ENCODE peak calls at places on chromosomes 7 and 10, in seven cellular contexts. E is midbrain, V is Ammon's horn, Q is cardiac muscle cell, T is NCI-H1105, J is NCI-H1436, P is AG08395. L is an unnamed sample.

GRCh38 chr10:132035476-132035875 is 30.3 kb upstream of the JAKMIP3 start:
- DNase-seq in V (no peak), J (no peak), T (no peak), Q (no peak), E (no peak), P (no peak), L (no peak)

GRCh38 chr7:143248781-143249354 is 14.4 kb upstream of the GSTK1 start:
- DNase-seq in E (no peak), J (no peak), T (no peak), Q (no peak), P (no peak), V (no peak), L (no peak)

GRCh38 chr7:137343483-137343841 is at the start of gene PTN:
- DNase-seq in P (peak), E (peak), T (peak), J (peak), V (peak), Q (peak), L (peak)

GRCh38 chr7:1678070-1678543 is 8.0 kb downstream of the ELFN1 start:
- DNase-seq in T (no peak), J (no peak), V (no peak), E (no peak), P (no peak), Q (no peak), L (no peak)

GRCh38 chr10:43904831-43905230 is 256.1 kb upstream of the ZNF32 start:
- DNase-seq in P (no peak), Q (no peak), J (no peak), V (peak), T (no peak), E (no peak), L (no peak)

GRCh38 chr10:114288424-114289095 is 49.5 kb downstream of the VWA2 start:
- DNase-seq in J (no peak), P (no peak), Q (no peak), V (no peak), T (no peak), E (no peak), L (no peak)

GRCh38 chr10:11886851-11887250 is 63.7 kb downstream of the PROSER2 start:
- DNase-seq in E (no peak), V (no peak), T (no peak), J (no peak), Q (no peak), P (no peak), L (no peak)

GRCh38 chr10:23294638-23295247 is 49.9 kb downstream of the C10orf67 start:
- DNase-seq in V (no peak), E (peak), T (no peak), J (peak), Q (peak), P (no peak), L (no peak)

GRCh38 chr7:77498659-77499379 is 38.3 kb upstream of the PTPN12 start:
- DNase-seq in P (no peak), Q (no peak), E (no peak), V (no peak), T (no peak), J (no peak), L (no peak)

GRCh38 chr10:73376679-73377078 is 18.0 kb upstream of the CFAP70 start:
- DNase-seq in Q (no peak), P (no peak), T (no peak), E (no peak), J (no peak), V (no peak), L (no peak)

GRCh38 chr7:17126413-17127374 is 171.8 kb upstream of the AHR start:
- DNase-seq in T (no peak), V (no peak), P (no peak), E (no peak), J (no peak), Q (no peak), L (no peak)

GRCh38 chr10:109982812-109983211 is 25.0 kb upstream of the ADD3 start:
- DNase-seq in Q (no peak), E (no peak), T (no peak), J (no peak), V (no peak), P (no peak), L (no peak)

GRCh38 chr10:31759124-31759798 is 169.4 kb downstream of the ARHGAP12 start:
- DNase-seq in V (peak), J (peak), P (peak), E (peak), T (peak), Q (peak), L (peak)

GRCh38 chr7:99224263-99224947 is 16.5 kb upstream of the KPNA7 start:
- DNase-seq in T (no peak), Q (no peak), J (peak), E (no peak), V (no peak), P (peak), L (no peak)

GRCh38 chr7:157580324-157580723 is 243.5 kb downstream of the DNAJB6 start:
- DNase-seq in V (no peak), Q (no peak), E (no peak), T (no peak), P (no peak), J (no peak), L (no peak)

GRCh38 chr10:21194510-21194993 is 297.4 kb upstream of the NEBL start:
- DNase-seq in Q (no peak), P (no peak), E (peak), J (no peak), T (no peak), V (peak), L (peak)

GRCh38 chr10:109450702-109451101 is 472.6 kb downstream of the XPNPEP1 start:
- DNase-seq in E (no peak), P (no peak), T (peak), J (no peak), V (no peak), Q (no peak), L (no peak)

GRCh38 chr10:115945696-115946445 is 327.1 kb downstream of the GFRA1 start:
- DNase-seq in Q (no peak), T (no peak), J (no peak), P (peak), E (no peak), V (no peak), L (no peak)

GRCh38 chr10:125263551-125263950 is 103.2 kb upstream of the CTBP2 start:
- DNase-seq in J (no peak), P (no peak), Q (no peak), E (no peak), T (no peak), V (no peak), L (no peak)

GRCh38 chr10:5078781-5079180 is 15.4 kb upstream of the AKR1C3 start:
- DNase-seq in J (no peak), T (no peak), E (no peak), P (no peak), Q (no peak), V (no peak), L (no peak)

GRCh38 chr10:95697429-95697828 is 3.7 kb upstream of the TCTN3 start:
- DNase-seq in J (no peak), T (no peak), E (peak), P (no peak), Q (no peak), V (peak), L (no peak)

GRCh38 chr7:134847834-134848233 is 68.4 kb downstream of the CALD1 start:
- DNase-seq in Q (no peak), J (no peak), E (no peak), P (no peak), T (no peak), V (no peak), L (no peak)

GRCh38 chr7:40297741-40298311 is 163.0 kb downstream of the SUGCT start:
- DNase-seq in V (no peak), E (no peak), T (no peak), P (no peak), Q (no peak), J (no peak), L (no peak)

GRCh38 chr7:105137898-105138297 is 123.9 kb downstream of the KMT2E start:
- DNase-seq in P (no peak), E (no peak), V (no peak), T (no peak), Q (no peak), J (no peak), L (no peak)

GRCh38 chr10:15158972-15159371 is 9.5 kb downstream of the NMT2 start:
- DNase-seq in P (no peak), E (no peak), T (no peak), Q (no peak), J (no peak), V (no peak), L (no peak)

GRCh38 chr7:124784879-124785818 is 19.6 kb upstream of the GPR37 start:
- DNase-seq in V (peak), Q (peak), J (peak), E (peak), P (peak), T (peak), L (peak)

GRCh38 chr7:28071570-28071969 is 109.0 kb downstream of the JAZF1 start:
- DNase-seq in Q (no peak), J (no peak), E (no peak), V (no peak), P (no peak), T (no peak), L (no peak)

GRCh38 chr7:118243695-118244094 is 19.2 kb downstream of the ANKRD7 start:
- DNase-seq in Q (no peak), J (no peak), V (no peak), P (no peak), T (no peak), E (no peak), L (no peak)

GRCh38 chr10:68955414-68955785 is 570 bp upstream of the DDX21 start:
- DNase-seq in Q (no peak), T (no peak), P (no peak), J (no peak), V (peak), E (no peak), L (peak)

GRCh38 chr7:158343526-158343925 is 244.1 kb downstream of the PTPRN2 start:
- DNase-seq in Q (no peak), J (no peak), T (no peak), E (no peak), V (no peak), P (no peak), L (no peak)

GRCh38 chr7:18459439-18459838 is 36.1 kb upstream of the HDAC9 start:
- DNase-seq in E (no peak), T (no peak), V (no peak), P (no peak), Q (no peak), J (peak), L (no peak)

GRCh38 chr10:91345716-91346115 is 64.4 kb upstream of the HECTD2 start:
- DNase-seq in E (no peak), P (no peak), Q (no peak), T (no peak), V (no peak), J (no peak), L (no peak)

GRCh38 chr10:70461397-70462348 is 16.9 kb upstream of the PALD1 start:
- DNase-seq in T (peak), V (peak), P (peak), Q (peak), E (peak), J (peak), L (peak)

GRCh38 chr10:113978802-113979201 is 64.9 kb upstream of the ADRB1 start:
- DNase-seq in P (no peak), E (peak), V (peak), J (no peak), T (no peak), Q (no peak), L (no peak)

GRCh38 chr7:83150310-83150709 is 12.4 kb downstream of the PCLO start:
- DNase-seq in T (no peak), V (no peak), E (no peak), Q (no peak), J (no peak), P (no peak), L (no peak)

GRCh38 chr10:77939561-77940001 is 13.0 kb upstream of the DLG5 start:
- DNase-seq in J (no peak), P (peak), T (no peak), E (no peak), Q (no peak), V (no peak), L (peak)

GRCh38 chr7:144468990-144469732 is 65.7 kb upstream of the NOBOX start:
- DNase-seq in Q (no peak), T (no peak), V (no peak), J (no peak), E (no peak), P (no peak), L (no peak)

GRCh38 chr7:4796453-4796852 is 21.0 kb downstream of the AP5Z1 start:
- DNase-seq in Q (no peak), E (no peak), J (no peak), P (no peak), T (no peak), V (no peak), L (no peak)

L was measured in NCI-H1092 treated with DMSO at 0.1 percent for 48 hours.